ENCODE peak calls at places on chromosome 18, in nine cellular contexts. R is upper lobe of right lung; D is fibroblast of lung; Z is AG10803; V is astrocyte; A is right cardiac atrium; P is K562; I is lower lobe of right lung; K is naive thymus-derived CD4-positive, alpha-beta T cell. F is an unnamed sample.
A peak's percentile ranks its signal among the peaks of the same experiment; 100 is the strongest.

GRCh38 chr18:51135795-51136194 is 61.7 kb downstream of the MEX3C start:
- DNase-seq in Z (no peak), D (no peak), V (no peak), R (no peak), P (no peak), I (no peak), A (no peak), K (no peak), F (no peak)

GRCh38 chr18:23935804-23936203 is 78.8 kb upstream of the TTC39C start:
- DNase-seq in D (no peak), I (no peak), P (no peak), K (peak; percentile 5), Z (no peak), A (no peak), R (no peak), V (no peak), F (peak; percentile 51)

GRCh38 chr18:13982136-13982535 is 66.8 kb upstream of the MC2R start:
- DNase-seq in P (no peak), V (no peak), Z (no peak), K (no peak), D (no peak), R (no peak), I (no peak), A (no peak), F (peak; percentile 4)

GRCh38 chr18:44198296-44199284 is 482.1 kb upstream of the SETBP1 start:
- DNase-seq in R (peak; percentile 60), P (no peak), D (no peak), K (no peak), A (peak; percentile 16), V (no peak), I (no peak), Z (no peak), F (no peak)

GRCh38 chr18:55508637-55509036 is 79.4 kb downstream of the TCF4 start:
- DNase-seq in K (no peak), V (no peak), P (no peak), Z (no peak), R (no peak), I (no peak), A (no peak), D (no peak), F (no peak)

GRCh38 chr18:36331541-36331971 is 34.0 kb downstream of the FHOD3 start:
- DNase-seq in A (no peak), V (no peak), R (peak; percentile 27), Z (no peak), K (no peak), I (no peak), P (no peak), D (no peak), F (no peak)

GRCh38 chr18:52156166-52156565 is 183.8 kb upstream of the DCC start:
- DNase-seq in R (no peak), A (no peak), K (no peak), Z (no peak), V (no peak), I (no peak), P (no peak), D (no peak), F (no peak)

GRCh38 chr18:5841518-5841917 is 53.8 kb downstream of the TMEM200C start:
- DNase-seq in R (no peak), P (no peak), V (no peak), A (no peak), K (no peak), I (no peak), Z (no peak), D (peak; percentile 1), F (no peak)

DNA sequence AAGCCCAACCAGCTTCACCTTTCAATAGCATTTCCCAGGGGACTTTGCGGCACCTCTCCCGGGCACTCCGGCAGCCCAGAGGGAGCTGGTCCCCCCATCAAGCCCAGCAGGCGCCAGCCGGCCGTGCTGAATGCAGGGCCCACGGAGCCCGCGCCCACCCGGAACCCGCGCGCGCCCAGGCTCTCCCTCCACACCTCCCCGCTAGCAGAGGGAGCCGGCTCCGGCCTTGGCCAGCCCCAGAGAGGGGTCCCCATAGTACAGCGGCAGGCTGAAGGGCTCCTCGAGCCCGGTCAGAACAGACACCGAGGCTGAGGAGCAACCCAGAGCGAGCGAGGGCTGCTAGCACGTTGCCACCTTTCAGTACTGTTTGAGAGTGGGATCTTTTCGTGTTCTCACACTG is 300.8 kb downstream of the DSEL start:
- DNase-seq in K (no peak), Z (no peak), A (peak; percentile 50), I (no peak), R (no peak), D (no peak), V (no peak), P (no peak), F (no peak)
- H3K4me3 ChIP-seq in K (no peak overlapping the region), Z (no peak overlapping the region), A (no peak overlapping the region), I (no peak overlapping the region), R (no peak overlapping the region), D (no peak overlapping the region), V (no peak overlapping the region), P (no peak overlapping the region), F (no peak overlapping the region)

GRCh38 chr18:62586781-62587487 is 64.1 kb downstream of the ZCCHC2 start:
- DNase-seq in R (no peak), K (no peak), I (no peak), V (no peak), Z (no peak), P (no peak), A (no peak), D (no peak), F (no peak)

GRCh38 chr18:62587689-62588088 is 64.9 kb downstream of the ZCCHC2 start:
- DNase-seq in P (no peak), K (no peak), I (no peak), D (no peak), V (no peak), Z (no peak), A (no peak), R (no peak), F (no peak)

GRCh38 chr18:62586148-62586774 is 63.4 kb downstream of the ZCCHC2 start:
- DNase-seq in R (peak; percentile 84), Z (peak; percentile 65), P (peak; percentile 76), D (peak; percentile 60), K (no peak), I (peak; percentile 77), A (peak; percentile 90), V (peak; percentile 43), F (no peak)

GRCh38 chr18:62585274-62586147 is 62.7 kb downstream of the ZCCHC2 start:
- DNase-seq in Z (no peak), D (no peak), I (no peak), R (no peak), P (no peak), A (no peak), V (no peak), K (no peak), F (no peak)

DNA sequence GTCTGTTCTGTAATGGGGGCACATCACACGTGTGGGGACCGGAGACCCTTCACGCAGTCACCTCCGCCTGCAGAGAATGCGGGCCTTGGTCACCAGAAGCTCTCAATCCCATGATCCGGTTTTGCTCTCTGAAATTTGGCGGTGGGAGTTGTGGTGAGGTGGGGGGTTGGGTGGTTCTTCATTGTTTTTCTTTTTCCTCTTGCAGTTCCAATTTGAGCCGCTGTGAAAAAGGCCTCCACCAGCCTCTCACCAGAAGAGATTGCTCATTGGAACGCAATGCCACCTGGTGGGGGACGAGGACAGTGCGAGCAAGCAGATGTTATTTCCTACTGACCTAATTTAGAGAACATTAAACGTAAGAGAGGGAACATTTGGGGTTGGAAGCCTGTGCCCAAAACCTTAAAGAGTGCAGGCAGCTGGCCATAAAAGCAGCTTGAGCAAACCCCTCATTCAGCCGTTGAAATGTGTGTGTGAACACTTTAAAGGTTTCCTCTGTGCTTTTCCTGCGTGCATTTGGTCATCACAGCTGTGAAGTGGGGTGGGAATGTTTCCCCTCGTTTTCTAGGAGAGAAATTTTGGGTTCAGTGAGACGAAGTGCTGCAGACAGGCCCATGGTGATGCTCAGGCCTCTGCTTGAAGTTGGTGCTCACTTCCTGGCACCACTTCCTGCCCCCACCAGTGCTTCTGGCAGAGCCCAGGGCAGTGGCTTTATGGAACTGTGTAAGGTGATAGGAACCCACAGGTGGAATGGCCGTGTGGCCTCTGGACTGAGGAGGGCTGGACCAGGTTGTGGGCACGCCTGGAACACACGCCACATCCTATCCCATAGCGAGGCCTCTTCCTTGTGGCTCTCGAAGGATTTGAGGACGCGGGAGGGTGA is 61.7 kb downstream of the ZCCHC2 start:
- DNase-seq in D (peak; percentile 78), R (peak; percentile 84), I (peak; percentile 79), P (peak; percentile 79), K (peak; percentile 75), A (peak; percentile 91), V (peak; percentile 69), Z (peak; percentile 84), F (peak; percentile 89)
- H3K4me3 ChIP-seq in D (no peak overlapping the region), R (no peak overlapping the region), I (no peak overlapping the region), P (no peak overlapping the region), K (no peak overlapping the region), A (no peak overlapping the region), V (no peak overlapping the region), Z (peak overlapping the region; percentile 33), F (peak overlapping the region; percentile 32)

GRCh38 chr18:75265872-75266271 is 55.3 kb downstream of the TSHZ1 start:
- DNase-seq in Z (no peak), P (no peak), A (no peak), R (no peak), I (no peak), K (no peak), V (no peak), D (no peak), F (no peak)

GRCh38 chr18:75257596-75257995 is 47.0 kb downstream of the TSHZ1 start:
- DNase-seq in V (no peak), D (no peak), R (no peak), P (no peak), K (no peak), I (no peak), Z (no peak), A (no peak), F (no peak)

GRCh38 chr18:75265255-75265654 is 54.7 kb downstream of the TSHZ1 start:
- DNase-seq in K (no peak), D (no peak), V (no peak), R (no peak), P (no peak), Z (no peak), A (no peak), I (no peak), F (no peak)

GRCh38 chr18:75264195-75264594 is 53.6 kb downstream of the TSHZ1 start:
- DNase-seq in R (no peak), K (no peak), A (no peak), Z (no peak), I (no peak), V (no peak), D (no peak), P (no peak), F (no peak)

DNA sequence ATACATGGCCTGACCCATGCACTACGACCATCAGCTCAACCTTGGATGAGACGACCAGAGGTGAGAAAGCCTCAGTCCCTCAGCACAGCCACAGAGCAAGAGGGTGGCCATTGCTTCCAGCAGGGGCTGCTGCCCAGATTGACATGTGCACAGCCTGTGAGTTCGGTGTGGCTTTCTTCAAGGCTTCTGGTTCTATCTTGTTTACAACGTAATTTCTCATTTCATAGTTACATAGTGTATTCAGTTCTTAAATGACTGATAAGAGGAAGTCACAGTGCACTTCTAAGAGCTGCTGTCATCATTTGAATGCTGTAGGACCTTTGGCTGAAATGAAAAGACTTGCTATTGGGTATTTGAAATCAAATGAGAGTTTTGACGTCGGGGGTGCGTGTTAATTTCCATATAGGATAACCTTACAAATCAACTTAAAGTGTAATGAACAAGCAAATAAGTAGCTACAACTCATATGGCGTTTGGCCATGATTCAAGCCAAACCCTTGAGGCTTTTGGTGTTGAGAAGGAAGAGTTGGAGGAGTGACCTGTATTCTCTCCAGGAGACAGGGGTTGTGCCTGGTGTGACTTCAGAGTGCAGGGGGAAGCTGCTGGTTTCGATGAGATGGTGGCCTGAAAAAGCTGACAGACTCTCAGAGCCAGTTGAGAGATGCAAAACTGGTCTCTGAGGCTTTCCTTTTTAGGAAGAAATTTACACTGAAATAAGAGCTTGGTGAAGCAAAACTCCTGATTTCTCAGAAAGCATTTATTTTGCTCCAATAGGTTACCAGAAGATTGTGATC is 51.0 kb downstream of the TSHZ1 start:
- DNase-seq in R (no peak), Z (no peak), K (no peak), I (no peak), P (no peak), D (no peak), V (no peak), A (no peak), F (no peak)
- H3K4me3 ChIP-seq in R (no peak overlapping the region), Z (no peak overlapping the region), K (no peak overlapping the region), I (no peak overlapping the region), P (no peak overlapping the region), D (no peak overlapping the region), V (no peak overlapping the region), A (no peak overlapping the region), F (no peak overlapping the region)

GRCh38 chr18:54235871-54236270 is 11.4 kb upstream of the MBD2 start:
- DNase-seq in P (no peak), A (no peak), K (no peak), Z (no peak), R (no peak), I (no peak), D (no peak), V (no peak), F (no peak)
- H3K4me3 ChIP-seq in P (no peak overlapping the region), A (no peak overlapping the region), K (no peak overlapping the region), Z (no peak overlapping the region), R (no peak overlapping the region), I (no peak overlapping the region), D (no peak overlapping the region), V (no peak overlapping the region), F (no peak overlapping the region)

F was measured in Jurkat, Clone E6-1.